ENCODE peak calls at places on chromosome 18, in nine cellular contexts. A is EL; X is GM12878; S is activated CD8-positive, alpha-beta memory T cell treated with anti-CD3 and anti-CD28 coated beads for 4 hours; Y is HS-5; K is NCI-H1417; J is spleen; E is myocyte; R is activated naive CD4-positive, alpha-beta T cell treated with anti-CD3 and anti-CD28 coated beads, Interleukin-2, amount 10 ng/mL, durations not matched to agents 7 days and 5 days. D is an unnamed sample.

GRCh38 chr18:75041586-75041985 is 167.4 kb downstream of the PTGR3 start:
- DNase-seq in K (peak; percentile 46), J (no peak), R (no peak), X (no peak), A (peak; percentile 13), Y (no peak), E (peak; percentile 26), S (no peak), D (peak; percentile 12)

GRCh38 chr18:71405142-71405806 is 1116.4 kb downstream of the SOCS6 start:
- DNase-seq in X (no peak), S (no peak), A (no peak), R (no peak), E (no peak), K (peak; percentile 67), J (no peak), Y (no peak), D (no peak)

GRCh38 chr18:7470503-7470902 is 96.6 kb upstream of the PTPRM start:
- DNase-seq in A (no peak), S (no peak), K (no peak), X (no peak), R (no peak), J (no peak), E (no peak), Y (no peak), D (no peak)

GRCh38 chr18:60538891-60539290 is 166.3 kb upstream of the MC4R start:
- DNase-seq in E (no peak), J (no peak), S (no peak), Y (no peak), R (no peak), A (no peak), X (no peak), K (no peak), D (no peak)

GRCh38 chr18:49167084-49167483 is 216.3 kb upstream of the SMAD7 start:
- DNase-seq in R (no peak), K (no peak), A (no peak), E (no peak), S (no peak), J (no peak), Y (no peak), X (no peak), D (no peak)

GRCh38 chr18:53567935-53568574 is 656.4 kb downstream of the MBD2 start:
- DNase-seq in S (no peak), J (no peak), X (no peak), K (peak; percentile 79), Y (peak; percentile 6), E (peak; percentile 33), R (no peak), A (peak; percentile 12), D (peak; percentile 38)

GRCh38 chr18:43662657-43663056 is 385.4 kb upstream of the SYT4 start:
- DNase-seq in X (no peak), K (no peak), Y (peak; percentile 63), A (peak; percentile 87), E (peak; percentile 66), S (no peak), J (no peak), R (no peak), D (no peak)

GRCh38 chr18:44744206-44745180 is 63.8 kb downstream of the SETBP1 start:
- DNase-seq in E (no peak), Y (no peak), R (no peak), A (no peak), X (no peak), K (peak; percentile 11), J (peak; percentile 78), S (no peak), D (peak; percentile 75)

GRCh38 chr18:3454365-3455089 is 4.6 kb downstream of the TGIF1 start:
- DNase-seq in Y (no peak), E (peak; percentile 77), S (no peak), A (peak; percentile 70), X (peak; percentile 19), J (no peak), K (peak; percentile 50), R (peak; percentile 54), D (peak; percentile 5)

GRCh38 chr18:79108520-79109215 is 39.5 kb downstream of the ATP9B start:
- DNase-seq in K (no peak), Y (no peak), R (no peak), J (no peak), E (peak; percentile 13), S (no peak), X (no peak), A (no peak), D (no peak)

GRCh38 chr18:9631814-9632496 is 17.6 kb upstream of the PPP4R1 start:
- DNase-seq in Y (peak; percentile 73), X (no peak), K (no peak), E (peak; percentile 64), J (no peak), A (peak; percentile 91), R (no peak), S (no peak), D (no peak)

GRCh38 chr18:32383040-32383819 is 87.5 kb downstream of the GAREM1 start:
- DNase-seq in K (peak; percentile 36), X (no peak), Y (peak; percentile 69), A (peak; percentile 1), J (no peak), E (peak; percentile 53), S (no peak), R (no peak), D (no peak)

GRCh38 chr18:28459587-28459986 is 282.7 kb upstream of the CDH2 start:
- DNase-seq in J (no peak), X (no peak), R (no peak), S (no peak), E (no peak), Y (no peak), K (no peak), A (no peak), D (no peak)

GRCh38 chr18:40911041-40911440 is 1044.0 kb upstream of the PIK3C3 start:
- DNase-seq in J (no peak), Y (no peak), A (no peak), R (no peak), K (no peak), E (no peak), X (no peak), S (no peak), D (no peak)

GRCh38 chr18:27075828-27076227 is 109.3 kb downstream of the CHST9 start:
- DNase-seq in A (no peak), S (no peak), R (no peak), K (peak; percentile 94), E (no peak), X (no peak), Y (no peak), J (no peak), D (peak; percentile 92)

GRCh38 chr18:24427484-24427883 is 1.0 kb downstream of the IMPACT start:
- DNase-seq in A (peak; percentile 14), X (no peak), J (no peak), Y (no peak), R (no peak), E (peak; percentile 8), S (no peak), K (peak; percentile 66), D (peak; percentile 67)

GRCh38 chr18:58784601-58785137 is 80.0 kb upstream of the ZNF532 start:
- DNase-seq in S (no peak), R (no peak), Y (no peak), E (no peak), X (no peak), A (no peak), J (no peak), K (peak; percentile 72), D (peak; percentile 60)

GRCh38 chr18:55839350-55839749 is 251.4 kb upstream of the TCF4 start:
- DNase-seq in A (peak; percentile 83), J (no peak), S (no peak), K (no peak), R (no peak), X (no peak), Y (no peak), E (peak; percentile 72), D (no peak)

GRCh38 chr18:35917043-35917442 is 55.4 kb upstream of the RMP24 start:
- DNase-seq in S (no peak), X (no peak), R (no peak), A (no peak), E (no peak), Y (no peak), J (no peak), K (no peak), D (no peak)

GRCh38 chr18:57586243-57587049 is at the start of gene FECH:
- DNase-seq in K (peak; percentile 91), X (no peak), S (peak; percentile 36), Y (no peak), J (peak; percentile 94), E (peak; percentile 84), A (peak; percentile 69), R (peak; percentile 78), D (peak; percentile 88)

GRCh38 chr18:48803518-48803917 is 147.2 kb downstream of the SMAD7 start:
- DNase-seq in J (peak; percentile 45), S (no peak), R (no peak), E (no peak), X (no peak), K (no peak), Y (no peak), A (no peak), D (no peak)

GRCh38 chr18:79523221-79523737 is 127.5 kb downstream of the NFATC1 start:
- DNase-seq in R (peak; percentile 52), K (no peak), J (peak; percentile 71), X (no peak), E (no peak), A (no peak), Y (no peak), S (peak; percentile 16), D (no peak)

GRCh38 chr18:13222371-13223281 is 4.1 kb downstream of the LDLRAD4 start:
- DNase-seq in X (no peak), Y (no peak), A (no peak), E (peak; percentile 73), R (no peak), K (peak; percentile 90), S (no peak), J (no peak), D (peak; percentile 26)

GRCh38 chr18:62287753-62288668 is 37.1 kb upstream of the TNFRSF11A start:
- DNase-seq in X (no peak), J (no peak), E (no peak), S (no peak), Y (no peak), A (no peak), K (no peak), R (no peak), D (no peak)

GRCh38 chr18:35389095-35389618 is 12.0 kb upstream of the ZNF396 start:
- DNase-seq in R (no peak), X (no peak), Y (no peak), J (no peak), A (peak; percentile 73), S (no peak), K (peak; percentile 25), E (peak; percentile 45), D (no peak)

GRCh38 chr18:32907656-32908441 is 135.0 kb upstream of the KLHL14 start:
- DNase-seq in Y (no peak), E (no peak), S (no peak), J (no peak), K (no peak), R (no peak), X (no peak), A (no peak), D (no peak)

GRCh38 chr18:75656035-75656434 is 228.5 kb upstream of the SMIM21 start:
- DNase-seq in E (no peak), A (no peak), X (no peak), R (no peak), Y (no peak), K (no peak), J (no peak), S (no peak), D (no peak)

GRCh38 chr18:13635046-13635445 is 91.3 kb downstream of the FAM210A start:
- DNase-seq in X (no peak), A (no peak), R (no peak), K (no peak), Y (no peak), J (no peak), S (no peak), E (no peak), D (no peak)

GRCh38 chr18:49778826-49779465 is 34.4 kb downstream of the ACAA2 start:
- DNase-seq in E (peak; percentile 97), R (no peak), J (no peak), X (peak; percentile 27), K (no peak), S (no peak), A (no peak), Y (no peak), D (no peak)

GRCh38 chr18:79465392-79465991 is 69.8 kb downstream of the NFATC1 start:
- DNase-seq in R (no peak), J (peak; percentile 92), Y (no peak), S (no peak), X (peak; percentile 5), A (no peak), K (no peak), E (peak; percentile 73), D (peak; percentile 50)

GRCh38 chr18:58526425-58527115 is 102.3 kb downstream of the ALPK2 start:
- DNase-seq in R (no peak), S (no peak), Y (no peak), E (no peak), K (peak; percentile 55), X (no peak), A (no peak), J (no peak), D (no peak)